ENCODE peak calls at places on chromosomes 4 and X, in five cellular contexts. Z, E, U, T and V are unnamed samples.

GRCh38 chr4:627751-628150 is 2.4 kb downstream of the PDE6B start:
- DNase-seq in Z (no peak), E (no peak), U (no peak), T (no peak), V (no peak)

GRCh38 chrX:74389016-74389415 is 32.3 kb upstream of the SLC16A2 start:
- DNase-seq in Z (no peak), E (no peak), U (no peak), T (no peak), V (no peak)

GRCh38 chr4:186088516-186088915 is 16.0 kb upstream of the FAM149A start:
- DNase-seq in Z (no peak), E (no peak), U (no peak), T (no peak), V (no peak)

GRCh38 chr4:129377131-129377845 is 281.3 kb downstream of the C4orf33 start:
- DNase-seq in Z (no peak), E (no peak), U (no peak), T (no peak), V (no peak)

GRCh38 chrX:33434256-33435092 is 223.1 kb upstream of the DMD start:
- DNase-seq in Z (peak; percentile 69), E (peak; percentile 77), U (peak; percentile 63), T (peak; percentile 15), V (peak; percentile 65)

GRCh38 chr4:66554844-66555243 is 884.6 kb upstream of the EPHA5 start:
- DNase-seq in Z (no peak), E (no peak), U (no peak), T (no peak), V (no peak)

GRCh38 chr4:16598241-16599224 is 299.9 kb downstream of the LDB2 start:
- DNase-seq in Z (no peak), E (no peak), U (no peak), T (no peak), V (no peak)

GRCh38 chr4:156803056-156803455 is 168.5 kb downstream of the PDGFC start:
- DNase-seq in Z (no peak), E (no peak), U (no peak), T (no peak), V (no peak)

GRCh38 chrX:20252392-20253231 is 14.1 kb downstream of the RPS6KA3 start:
- DNase-seq in Z (peak; percentile 80), E (peak; percentile 87), U (peak; percentile 42), T (no peak), V (peak; percentile 87)

GRCh38 chr4:66071911-66072310 is 401.6 kb upstream of the EPHA5 start:
- DNase-seq in Z (no peak), E (no peak), U (no peak), T (no peak), V (no peak)

GRCh38 chr4:110184124-110184790 is 14.2 kb downstream of the ELOVL6 start:
- DNase-seq in Z (no peak), E (no peak), U (peak; percentile 22), T (no peak), V (no peak)

GRCh38 chr4:94889523-94889922 is 131.8 kb downstream of the BMPR1B start:
- DNase-seq in Z (no peak), E (no peak), U (peak; percentile 61), T (no peak), V (no peak)

GRCh38 chrX:142998447-142999208 is 27.1 kb upstream of the SPANXN4 start:
- DNase-seq in Z (no peak), E (no peak), U (no peak), T (no peak), V (no peak)

GRCh38 chrX:102548231-102548630 is 31.7 kb upstream of the TMSB15A start:
- DNase-seq in Z (no peak), E (no peak), U (no peak), T (no peak), V (no peak)

GRCh38 chrX:16643160-16643559 is 6.8 kb upstream of the S100G start:
- DNase-seq in Z (no peak), E (no peak), U (no peak), T (no peak), V (no peak)